ENCODE peak calls at places on chromosomes 2 and 18, in nine cellular contexts. C, W, Q, R, S, P, D, V and U are unnamed samples.
A peak's percentile ranks its signal among the peaks of the same experiment; 100 is the strongest.

GRCh38 chr18:49613741-49614151 is 51.9 kb downstream of the LIPG start:
- DNase-seq in C (no peak), W (no peak), Q (no peak), R (no peak), S (no peak), P (no peak), D (no peak), V (no peak), U (no peak)

GRCh38 chr2:14420851-14421250 is 211.7 kb upstream of the LRATD1 start:
- DNase-seq in C (no peak), W (no peak), Q (no peak), R (no peak), S (no peak), P (no peak), D (no peak), V (no peak), U (no peak)

GRCh38 chr2:27370816-27371620 is 602 bp downstream of the SNX17 start:
- DNase-seq in C (no peak), W (peak; percentile 77), Q (peak; percentile 58), R (no peak), S (peak; percentile 71), P (no peak), D (peak; percentile 79), V (no peak), U (no peak)

GRCh38 chr2:3533836-3534235 is 14.5 kb upstream of the ADI1 start:
- DNase-seq in C (no peak), W (no peak), Q (no peak), R (no peak), S (no peak), P (no peak), D (no peak), V (no peak), U (no peak)

GRCh38 chr2:240958366-240959213 is 39.8 kb upstream of the SNED1 start:
- DNase-seq in C (peak; percentile 66), W (peak; percentile 55), Q (no peak), R (no peak), S (no peak), P (no peak), D (peak; percentile 5), V (no peak), U (peak; percentile 75)

GRCh38 chr2:66437055-66437454 is 2.1 kb downstream of the MEIS1 start:
- DNase-seq in C (no peak), W (no peak), Q (no peak), R (no peak), S (peak; percentile 20), P (no peak), D (no peak), V (no peak), U (no peak)

GRCh38 chr2:44009136-44009744 is 13.5 kb upstream of the LRPPRC start:
- DNase-seq in C (no peak), W (no peak), Q (no peak), R (no peak), S (no peak), P (no peak), D (no peak), V (no peak), U (no peak)

GRCh38 chr18:77884454-77884853 is 634.8 kb downstream of the GALR1 start:
- DNase-seq in C (no peak), W (no peak), Q (no peak), R (no peak), S (no peak), P (no peak), D (no peak), V (no peak), U (no peak)

GRCh38 chr2:183349046-183349445 is 224.8 kb downstream of the NUP35 start:
- DNase-seq in C (no peak), W (no peak), Q (no peak), R (no peak), S (no peak), P (no peak), D (no peak), V (no peak), U (no peak)

GRCh38 chr2:6423131-6423530 is 442.6 kb downstream of the CMPK2 start:
- DNase-seq in C (no peak), W (no peak), Q (no peak), R (no peak), S (peak; percentile 26), P (no peak), D (no peak), V (no peak), U (no peak)

GRCh38 chr2:241803387-241804325 is 5.3 kb upstream of the NEU4 start:
- DNase-seq in C (no peak), W (peak; percentile 82), Q (peak; percentile 59), R (no peak), S (peak; percentile 60), P (no peak), D (peak; percentile 5), V (no peak), U (peak; percentile 89)

GRCh38 chr2:205169453-205169852 is 512.8 kb upstream of the NRP2 start:
- DNase-seq in C (no peak), W (no peak), Q (no peak), R (no peak), S (no peak), P (no peak), D (no peak), V (no peak), U (no peak)

GRCh38 chr2:177075254-177075653 is 137.3 kb upstream of the HNRNPA3 start:
- DNase-seq in C (no peak), W (no peak), Q (no peak), R (no peak), S (no peak), P (no peak), D (no peak), V (no peak), U (no peak)

GRCh38 chr2:180002198-180002597 is 4.9 kb downstream of the CWC22 start:
- DNase-seq in C (no peak), W (no peak), Q (no peak), R (no peak), S (no peak), P (no peak), D (no peak), V (no peak), U (no peak)

GRCh38 chr2:241298554-241299165 is 16.8 kb downstream of the HDLBP start:
- DNase-seq in C (no peak), W (no peak), Q (no peak), R (no peak), S (no peak), P (no peak), D (no peak), V (no peak), U (no peak)

GRCh38 chr2:136051725-136052048 is 66.3 kb upstream of the DARS1 start:
- DNase-seq in C (no peak), W (no peak), Q (no peak), R (no peak), S (no peak), P (no peak), D (no peak), V (no peak), U (no peak)

GRCh38 chr2:200839513-200839912 is 24.9 kb downstream of the CLK1 start:
- DNase-seq in C (no peak), W (no peak), Q (no peak), R (no peak), S (no peak), P (no peak), D (no peak), V (no peak), U (no peak)

GRCh38 chr2:195709901-195710300 is 52.9 kb downstream of the SLC39A10 start:
- DNase-seq in C (no peak), W (no peak), Q (no peak), R (no peak), S (peak; percentile 26), P (no peak), D (no peak), V (no peak), U (no peak)

GRCh38 chr2:30484145-30484544 is 37.1 kb downstream of the LCLAT1 start:
- DNase-seq in C (no peak), W (no peak), Q (no peak), R (no peak), S (no peak), P (no peak), D (no peak), V (no peak), U (no peak)

GRCh38 chr2:235347691-235348090 is 146.2 kb upstream of the AGAP1 start:
- DNase-seq in C (no peak), W (no peak), Q (no peak), R (no peak), S (peak; percentile 65), P (no peak), D (no peak), V (no peak), U (no peak)

GRCh38 chr18:22378672-22379282 is 38.9 kb downstream of the CTAGE1 start:
- DNase-seq in C (no peak), W (no peak), Q (peak; percentile 46), R (no peak), S (peak; percentile 35), P (no peak), D (peak; percentile 5), V (no peak), U (no peak)

GRCh38 chr2:172226244-172227061 is 123.8 kb upstream of the DLX2 start:
- DNase-seq in C (no peak), W (no peak), Q (peak; percentile 69), R (peak; percentile 43), S (no peak), P (no peak), D (no peak), V (no peak), U (no peak)
- TF ChIP-seq CTCF in C (no peak), W (no peak), Q (peak; percentile 45), R (no peak), S (no peak), P (peak; percentile 84), D (no peak), V (no peak), U (no peak)

GRCh38 chr18:3261393-3262233 is at the start of gene MYL12B:
- DNase-seq in C (peak; percentile 85), W (peak; percentile 86), Q (peak; percentile 93), R (peak; percentile 73), S (peak; percentile 79), P (peak; percentile 81), D (peak; percentile 71), V (peak; percentile 83), U (no peak)
- TF ChIP-seq CTCF in C (peak; percentile 29), W (no peak), Q (no peak), R (no peak), S (peak; percentile 1), P (no peak), D (no peak), V (no peak), U (peak; percentile 24)

DNA sequence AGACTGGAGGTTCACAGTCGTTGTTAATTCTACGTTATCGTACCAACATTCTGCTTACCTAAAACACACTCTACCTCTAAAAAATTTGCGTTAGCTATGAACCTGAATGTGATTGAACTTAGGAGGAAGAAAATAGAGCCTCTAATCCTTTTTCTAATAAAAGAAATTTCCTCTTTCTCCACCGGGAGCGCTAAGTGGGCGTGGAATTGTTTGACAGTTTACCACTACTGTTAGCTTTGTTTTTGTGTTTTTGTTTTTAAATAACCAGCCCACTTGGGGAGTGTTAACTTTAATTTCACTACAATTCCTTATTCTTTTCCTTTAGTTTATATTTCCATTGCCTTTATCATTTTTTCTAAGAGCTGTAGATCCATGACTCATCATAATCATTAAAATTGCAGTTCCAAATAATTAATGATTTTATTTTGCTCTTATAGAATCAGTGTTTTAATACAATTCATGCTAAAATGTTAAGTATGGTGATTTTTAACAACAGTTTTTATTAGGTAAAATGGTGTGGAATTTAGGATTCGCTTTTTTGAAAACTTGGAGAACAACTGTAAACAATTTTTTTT is 55.0 kb upstream of the ITM2C start:
- DNase-seq in C (no peak), W (no peak), Q (no peak), R (no peak), S (no peak), P (no peak), D (no peak), V (no peak), U (no peak)
- TF ChIP-seq CTCF in C (peak; percentile 61), W (no peak), Q (no peak), R (peak; percentile 31), S (peak; percentile 49), P (peak; percentile 20), D (no peak), V (peak; percentile 58), U (peak; percentile 60)

GRCh38 chr18:61840324-61840723 is 52.5 kb downstream of the RNF152 start:
- DNase-seq in C (no peak), W (no peak), Q (no peak), R (no peak), S (no peak), P (no peak), D (no peak), V (no peak), U (no peak)
- TF ChIP-seq CTCF in C (no peak), W (no peak), Q (no peak), R (no peak), S (no peak), P (no peak), D (no peak), V (no peak), U (no peak)